ENCODE peak calls at places on chromosomes 11 and 22, in seven cellular contexts. M is kidney epithelial cell; P is stimulated activated CD8-positive, alpha-beta memory T cell treated with anti-CD3 and anti-CD28 coated beads, Interleukin-15, amount 100 ng/mL, for 4 hours; W is adipocyte; C is GM12878; Y is AG09309; T is stimulated activated naive CD8-positive, alpha-beta T cell treated with anti-CD3 and anti-CD28 coated beads, Interleukin-15, Interleukin-2, amounts not matched to agents 100 U/mL and 50 U/mL, for 24 hours. V is an unnamed sample.

GRCh38 chr11:88338223-88338661 is 706 bp upstream of the CTSC start:
- DNase-seq in M (no peak), P (no peak), W (peak), C (no peak), Y (no peak), T (peak), V (peak)

GRCh38 chr22:49141761-49142160 is 685.9 kb downstream of the BRD1 start:
- DNase-seq in M (no peak), P (no peak), W (no peak), C (no peak), Y (no peak), T (no peak), V (no peak)

GRCh38 chr22:41482319-41482935 is 13.5 kb downstream of the ACO2 start:
- DNase-seq in M (no peak), P (no peak), W (peak), C (no peak), Y (peak), T (no peak), V (peak)

GRCh38 chr22:44352378-44353062 is 39.8 kb upstream of the SHISAL1 start:
- DNase-seq in M (no peak), P (no peak), W (no peak), C (no peak), Y (no peak), T (no peak), V (no peak)

GRCh38 chr11:115498354-115498753 is 5.9 kb downstream of the CADM1 start:
- DNase-seq in M (no peak), P (no peak), W (no peak), C (no peak), Y (no peak), T (no peak), V (no peak)

GRCh38 chr11:134527382-134528243 is 115.6 kb upstream of the B3GAT1 start:
- DNase-seq in M (no peak), P (no peak), W (no peak), C (no peak), Y (no peak), T (no peak), V (no peak)

GRCh38 chr22:38930512-38930911 is 26.9 kb upstream of the APOBEC3A start:
- DNase-seq in M (no peak), P (no peak), W (no peak), C (no peak), Y (no peak), T (no peak), V (no peak)

GRCh38 chr11:129738242-129738641 is 77.4 kb upstream of the TMEM45B start:
- DNase-seq in M (no peak), P (no peak), W (no peak), C (no peak), Y (no peak), T (no peak), V (no peak)

GRCh38 chr22:46935506-46936377 is 173.3 kb downstream of the TBC1D22A start:
- DNase-seq in M (no peak), P (no peak), W (no peak), C (no peak), Y (no peak), T (no peak), V (no peak)

GRCh38 chr11:15236514-15236913 is 121.8 kb downstream of the INSC start:
- DNase-seq in M (no peak), P (no peak), W (no peak), C (no peak), Y (no peak), T (no peak), V (no peak)

GRCh38 chr22:47564651-47565050 is 802.2 kb downstream of the TBC1D22A start:
- DNase-seq in M (no peak), P (no peak), W (no peak), C (no peak), Y (no peak), T (no peak), V (no peak)

GRCh38 chr11:63961608-63962412 is 12.6 kb upstream of the COX8A start:
- DNase-seq in M (no peak), P (no peak), W (peak), C (no peak), Y (no peak), T (no peak), V (no peak)

GRCh38 chr22:49632199-49633009 is 195.3 kb downstream of the BRD1 start:
- DNase-seq in M (no peak), P (no peak), W (peak), C (no peak), Y (no peak), T (peak), V (peak)

GRCh38 chr22:30882181-30882771 is 86.3 kb downstream of the MORC2 start:
- DNase-seq in M (no peak), P (no peak), W (no peak), C (no peak), Y (no peak), T (no peak), V (no peak)